ENCODE peak calls at places on chromosomes 12 and 14, in eight cellular contexts. U is left ventricle myocardium inferior, J is tibial nerve, C is breast epithelium, O is suprapubic skin, T is fibroblast of lung, K is Peyer's patch, D is OCI-LY7. Y is an unnamed sample. For H3K36me3, the result is how much of the 10 kb centered on the place peaks cover.

GRCh38 chr14:104094709-104095425 is 9.4 kb downstream of the ASPG start:
- DNase-seq in U (peak), J (peak), C (peak), O (peak), T (peak), K (peak), D (peak), Y (no peak)

GRCh38 chr14:58572092-58572853 is 65.5 kb upstream of the DACT1 start:
- DNase-seq in U (no peak), J (no peak), C (no peak), O (no peak), T (peak), K (no peak), D (no peak), Y (no peak)

GRCh38 chr14:26218858-26219257 is 379.0 kb downstream of the NOVA1 start:
- DNase-seq in U (no peak), J (no peak), C (no peak), O (no peak), T (no peak), K (no peak), D (no peak), Y (no peak)

GRCh38 chr12:32788405-32788804 is 32.7 kb upstream of the YARS2 start:
- DNase-seq in U (no peak), J (no peak), C (no peak), O (no peak), T (no peak), K (no peak), D (no peak), Y (no peak)

GRCh38 chr14:46717211-46717610 is 65.6 kb upstream of the RPL10L start:
- DNase-seq in U (no peak), J (no peak), C (no peak), O (no peak), T (no peak), K (no peak), D (no peak), Y (no peak)

GRCh38 chr12:59973515-59973914 is 377.7 kb downstream of the SLC16A7 start:
- DNase-seq in U (no peak), J (no peak), C (no peak), O (no peak), T (peak), K (no peak), D (no peak), Y (no peak)

GRCh38 chr12:53239643-53240258 is 7.7 kb upstream of the RARG start:
- DNase-seq in U (no peak), J (no peak), C (no peak), O (no peak), T (no peak), K (no peak), D (no peak), Y (no peak)

GRCh38 chr12:123956249-123956648 is 16.4 kb downstream of the CCDC92 start:
- DNase-seq in U (no peak), J (no peak), C (no peak), O (no peak), T (no peak), K (no peak), D (no peak), Y (no peak)

GRCh38 chr14:91390165-91390778 is 27.3 kb downstream of the CCDC88C start:
- DNase-seq in U (no peak), J (no peak), C (no peak), O (no peak), T (no peak), K (no peak), D (no peak), Y (no peak)

GRCh38 chr14:31263485-31264133 is 56.0 kb upstream of the HECTD1 start:
- DNase-seq in U (no peak), J (no peak), C (no peak), O (peak), T (peak), K (no peak), D (no peak), Y (no peak)

GRCh38 chr12:121580959-121581680 is at the start of gene KDM2B:
- DNase-seq in U (peak), J (no peak), C (no peak), O (no peak), T (peak), K (peak), D (peak), Y (no peak)

GRCh38 chr12:123075591-123076171 is 75.2 kb downstream of the PITPNM2 start:
- DNase-seq in U (no peak), J (no peak), C (no peak), O (no peak), T (no peak), K (peak), D (peak), Y (peak)

GRCh38 chr12:105228494-105228893 is 7.5 kb downstream of the APPL2 start:
- DNase-seq in U (no peak), J (no peak), C (no peak), O (no peak), T (peak), K (no peak), D (no peak), Y (no peak)

GRCh38 chr12:132238487-132239248 is 90.7 kb downstream of the GALNT9 start:
- DNase-seq in U (no peak), J (no peak), C (no peak), O (no peak), T (no peak), K (no peak), D (no peak), Y (no peak)

GRCh38 chr14:73295198-73295796 is 58.0 kb downstream of the PAPLN start:
- DNase-seq in U (no peak), J (no peak), C (no peak), O (no peak), T (peak), K (no peak), D (peak), Y (no peak)

GRCh38 chr14:55760801-55761200 is 180.8 kb downstream of the KTN1 start:
- DNase-seq in U (no peak), J (no peak), C (no peak), O (no peak), T (no peak), K (no peak), D (no peak), Y (no peak)

GRCh38 chr14:64736271-64737131 is 32.3 kb downstream of the PLEKHG3 start:
- DNase-seq in U (peak), J (no peak), C (no peak), O (no peak), T (no peak), K (no peak), D (no peak), Y (no peak)

GRCh38 chr14:76832503-76832988 is 6.3 kb downstream of the LRRC74A start:
- DNase-seq in U (no peak), J (no peak), C (no peak), O (no peak), T (no peak), K (no peak), D (no peak), Y (peak)

GRCh38 chr12:124831590-124831989 is 32.1 kb downstream of the SCARB1 start:
- DNase-seq in U (no peak), J (no peak), C (no peak), O (no peak), T (no peak), K (no peak), D (no peak), Y (no peak)

GRCh38 chr12:129903956-129904769 is at the start of gene TMEM132D:
- DNase-seq in U (no peak), J (no peak), C (no peak), O (no peak), T (no peak), K (no peak), D (no peak), Y (no peak)

GRCh38 chr14:22841311-22841710 is 4.9 kb downstream of the MMP14 start:
- DNase-seq in U (no peak), J (no peak), C (no peak), O (no peak), T (no peak), K (no peak), D (no peak), Y (no peak)
- H3K36me3 ChIP-seq in U (half or more), J (under half), C (under half), O (half or more), T (half or more), K (half or more), D (under half), Y (half or more)

DNA sequence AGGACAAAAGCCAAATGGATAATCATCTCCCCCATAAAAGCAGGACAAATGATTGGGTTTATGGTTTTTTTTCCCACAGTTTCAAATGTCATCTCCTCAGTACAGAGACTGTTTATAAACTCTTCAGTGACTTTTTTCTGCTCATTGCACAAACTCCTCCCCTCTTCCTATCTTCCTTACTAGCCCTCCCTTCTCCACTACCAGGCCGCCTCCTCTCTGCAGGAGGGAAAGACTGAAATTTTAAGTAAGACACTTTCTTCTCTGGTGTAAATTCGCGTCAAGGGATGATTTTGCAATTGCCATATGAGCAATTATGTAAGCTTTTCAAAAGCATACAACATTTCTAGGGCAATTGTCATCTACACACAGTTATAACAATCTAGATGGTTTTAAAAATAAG is 37.0 kb downstream of the BTG1 start:
- DNase-seq in U (no peak), J (no peak), C (no peak), O (no peak), T (peak), K (no peak), D (no peak), Y (peak)
- H3K27ac ChIP-seq in U (no peak), J (peak), C (no peak), O (no peak), T (no peak), K (no peak), D (no peak), Y (peak)

GRCh38 chr12:31702047-31702446 is 26.8 kb downstream of the AMN1 start:
- DNase-seq in U (no peak), J (no peak), C (no peak), O (no peak), T (peak), K (no peak), D (no peak), Y (no peak)
- TF ChIP-seq CTCF in U (peak), J (no peak), C (no peak), O (no peak), T (no peak), K (peak), D (peak), Y (no peak)

DNA sequence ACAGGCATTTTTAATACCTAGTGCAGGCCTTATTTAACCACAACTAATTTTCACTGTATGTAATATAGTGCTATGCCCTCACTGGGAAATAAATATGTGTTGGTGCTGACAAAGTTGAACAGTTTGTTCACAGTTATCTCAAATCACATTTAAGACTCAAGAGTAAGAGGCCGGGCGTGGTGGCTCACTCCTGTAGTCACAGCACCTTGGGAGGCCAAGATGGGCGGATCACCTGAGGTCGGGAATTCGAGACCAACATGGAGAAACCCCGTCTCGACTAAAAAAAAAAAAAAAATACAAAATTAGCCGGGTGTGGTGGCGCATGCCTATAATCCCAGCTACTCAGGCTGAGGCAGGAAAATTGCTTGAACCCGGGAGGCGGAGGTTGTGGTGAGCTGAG is 22.9 kb upstream of the TEAD4 start:
- DNase-seq in U (no peak), J (no peak), C (no peak), O (no peak), T (no peak), K (no peak), D (no peak), Y (no peak)
- H3K36me3 ChIP-seq in U (half or more), J (under half), C (under half), O (half or more), T (under half), K (half or more), D (under half), Y (under half)

GRCh38 chr12:14777271-14777670 is 26.0 kb downstream of the WBP11 start:
- DNase-seq in U (no peak), J (no peak), C (no peak), O (no peak), T (no peak), K (no peak), D (no peak), Y (no peak)

GRCh38 chr12:14774074-14774943 is 29.0 kb downstream of the WBP11 start:
- DNase-seq in U (peak), J (peak), C (peak), O (peak), T (peak), K (peak), D (peak), Y (peak)

GRCh38 chr12:14776236-14776959 is 26.9 kb downstream of the WBP11 start:
- DNase-seq in U (no peak), J (no peak), C (no peak), O (no peak), T (peak), K (no peak), D (peak), Y (no peak)

GRCh38 chr12:14774944-14775651 is 28.2 kb downstream of the WBP11 start:
- DNase-seq in U (peak), J (no peak), C (peak), O (peak), T (peak), K (peak), D (peak), Y (peak)

DNA sequence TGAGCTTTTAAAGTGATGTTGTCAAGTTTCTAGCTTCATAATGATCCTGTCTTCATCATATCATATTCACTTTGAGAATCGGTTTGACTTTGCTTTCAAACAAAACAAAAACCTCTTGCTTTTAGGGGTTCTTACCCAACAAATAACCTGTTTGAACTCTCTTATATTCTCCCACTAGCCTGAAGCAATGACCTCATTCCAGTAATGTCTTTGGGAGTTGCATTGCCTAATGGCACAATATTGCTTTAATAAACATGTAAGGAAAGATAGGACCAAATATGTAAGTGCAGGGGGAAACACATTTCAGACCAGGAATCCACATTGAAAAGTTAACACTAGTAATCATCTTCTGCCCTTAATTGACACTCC is 27.6 kb downstream of the WBP11 start:
- DNase-seq in U (no peak), J (no peak), C (no peak), O (no peak), T (peak), K (no peak), D (no peak), Y (no peak)
- H3K27ac ChIP-seq in U (peak), J (peak), C (peak), O (peak), T (peak), K (peak), D (no peak), Y (peak)

GRCh38 chr12:69633061-69633460 is 22.4 kb upstream of the LRRC10 start:
- DNase-seq in U (no peak), J (no peak), C (no peak), O (no peak), T (no peak), K (no peak), D (no peak), Y (no peak)

GRCh38 chr12:69630191-69630590 is 19.5 kb upstream of the LRRC10 start:
- DNase-seq in U (no peak), J (no peak), C (no peak), O (no peak), T (no peak), K (no peak), D (no peak), Y (no peak)
- TF ChIP-seq CTCF in U (no peak), J (no peak), C (no peak), O (no peak), T (peak), K (no peak), D (peak), Y (no peak)

GRCh38 chr12:6457220-6457945 is 5.5 kb downstream of the TAPBPL start:
- DNase-seq in U (no peak), J (no peak), C (no peak), O (no peak), T (no peak), K (peak), D (no peak), Y (no peak)
- H3K36me3 ChIP-seq in U (half or more), J (under half), C (under half), O (half or more), T (under half), K (half or more), D (half or more), Y (under half)